ENCODE peak calls at places on chromosomes 3 and 15, in five cellular contexts. U is lung, R is adrenal gland, O is Peyer's patch, F is heart right ventricle. T is an unnamed sample. For H3K4me1, the result is how much of the 10 kb centered on the place peaks cover.

GRCh38 chr3:129892857-129893615 is 475 bp downstream of the TMCC1 start:
- DNase-seq in U (peak), R (peak), O (no peak), F (peak), T (no peak)

GRCh38 chr3:143901105-143901504 is 52.8 kb upstream of the SLC9A9 start:
- DNase-seq in U (no peak), R (no peak), O (no peak), F (no peak), T (no peak)

GRCh38 chr15:80999623-81000036 is 1.1 kb upstream of the TLNRD1 start:
- DNase-seq in U (no peak), R (no peak), O (peak), F (no peak), T (no peak)

GRCh38 chr3:106048946-106049481 is 180.2 kb upstream of the CBLB start:
- DNase-seq in U (no peak), R (no peak), O (no peak), F (no peak), T (no peak)

GRCh38 chr3:14001136-14001535 is 121.3 kb upstream of the WNT7A start:
- DNase-seq in U (no peak), R (no peak), O (no peak), F (no peak), T (no peak)

GRCh38 chr3:184738982-184739381 is 27.1 kb upstream of the MAGEF1 start:
- DNase-seq in U (no peak), R (peak), O (no peak), F (no peak), T (no peak)

GRCh38 chr3:32569540-32570425 is 875 bp downstream of the DYNC1LI1 start:
- DNase-seq in U (peak), R (peak), O (peak), F (peak), T (peak)

GRCh38 chr3:191972714-191973398 is 511.9 kb downstream of the PYDC2 start:
- DNase-seq in U (no peak), R (no peak), O (no peak), F (no peak), T (no peak)

GRCh38 chr15:68220489-68220888 is 9.0 kb downstream of the CLN6 start:
- DNase-seq in U (no peak), R (no peak), O (no peak), F (no peak), T (no peak)

GRCh38 chr3:14497321-14497720 is 42.8 kb downstream of the GRIP2 start:
- DNase-seq in U (no peak), R (no peak), O (peak), F (no peak), T (no peak)

DNA sequence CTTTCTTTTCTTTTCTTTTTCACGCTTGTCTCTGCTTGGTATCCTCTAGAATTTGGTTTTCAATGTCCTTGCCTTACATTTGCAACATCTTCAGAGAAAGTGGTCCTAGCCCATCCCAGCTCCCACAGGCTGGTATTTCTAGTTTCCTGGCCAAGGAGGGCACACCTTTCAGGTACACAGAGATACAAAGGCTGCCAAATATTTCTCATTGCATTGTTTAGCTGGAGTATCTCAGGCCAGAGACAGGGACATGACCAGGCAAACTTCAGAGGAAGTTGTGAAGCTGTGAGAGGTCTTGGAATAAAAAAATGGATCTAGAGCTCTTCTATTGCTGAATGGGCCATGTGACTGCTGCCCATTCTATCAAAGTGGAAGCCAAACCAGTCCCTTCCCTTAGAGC is 68.9 kb downstream of the BDH1 start:
- DNase-seq in U (no peak), R (no peak), O (no peak), F (no peak), T (no peak)
- H3K4me1 ChIP-seq in U (under half), R (under half), O (under half), F (under half), T (under half)

GRCh38 chr3:58038675-58039302 is 30.6 kb downstream of the FLNB start:
- DNase-seq in U (no peak), R (no peak), O (no peak), F (no peak), T (no peak)
- H3K4me3 ChIP-seq in U (no peak), R (no peak), O (no peak), F (no peak), T (no peak)

GRCh38 chr3:31213869-31214486 is 318.7 kb upstream of the STT3B start:
- DNase-seq in U (no peak), R (no peak), O (no peak), F (no peak), T (no peak)

GRCh38 chr3:31204026-31204795 is 309.8 kb upstream of the GADL1 start:
- DNase-seq in U (no peak), R (no peak), O (no peak), F (no peak), T (no peak)

GRCh38 chr3:31210068-31210650 is 315.7 kb upstream of the GADL1 start:
- DNase-seq in U (no peak), R (no peak), O (no peak), F (no peak), T (no peak)
- TF ChIP-seq CTCF in U (no peak), R (no peak), O (no peak), F (no peak), T (no peak)

GRCh38 chr3:168089179-168089771 is 6.4 kb downstream of the GOLIM4 start:
- DNase-seq in U (no peak), R (no peak), O (no peak), F (no peak), T (no peak)

GRCh38 chr3:168090306-168091085 is 5.2 kb downstream of the GOLIM4 start:
- DNase-seq in U (no peak), R (no peak), O (no peak), F (no peak), T (no peak)

GRCh38 chr3:168093229-168093628 is 2.5 kb downstream of the GOLIM4 start:
- DNase-seq in U (no peak), R (no peak), O (no peak), F (no peak), T (no peak)

GRCh38 chr3:168091961-168092360 is 3.8 kb downstream of the GOLIM4 start:
- DNase-seq in U (no peak), R (no peak), O (no peak), F (no peak), T (no peak)

DNA sequence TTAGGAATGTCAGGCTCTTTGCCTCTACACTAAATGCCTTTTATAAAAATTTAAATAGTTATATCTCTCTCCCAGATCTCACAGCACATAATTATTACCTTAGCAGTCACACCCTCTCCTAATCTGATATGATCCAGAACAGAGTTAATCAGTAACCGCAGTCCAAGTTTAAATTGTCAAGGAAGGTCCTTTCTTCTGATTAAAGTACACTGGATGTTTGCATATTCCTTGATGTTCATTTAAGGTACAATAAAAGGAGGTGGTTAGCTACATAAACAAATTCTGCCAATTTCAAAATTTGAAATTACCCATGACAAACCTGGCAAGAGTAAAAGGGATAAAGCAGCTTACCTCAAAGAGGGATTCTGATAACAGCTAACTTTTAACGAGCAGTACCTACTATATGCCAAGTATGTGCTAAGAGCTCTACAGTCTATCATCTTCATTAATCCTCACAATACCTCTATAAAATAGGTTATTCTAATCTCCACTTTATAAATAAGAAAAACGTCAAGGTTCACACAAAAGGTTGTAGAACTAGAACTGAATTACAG is 4.3 kb downstream of the GOLIM4 start:
- DNase-seq in U (no peak), R (no peak), O (no peak), F (no peak), T (no peak)
- H3K4me1 ChIP-seq in U (under half), R (under half), O (under half), F (under half), T (under half)

DNA sequence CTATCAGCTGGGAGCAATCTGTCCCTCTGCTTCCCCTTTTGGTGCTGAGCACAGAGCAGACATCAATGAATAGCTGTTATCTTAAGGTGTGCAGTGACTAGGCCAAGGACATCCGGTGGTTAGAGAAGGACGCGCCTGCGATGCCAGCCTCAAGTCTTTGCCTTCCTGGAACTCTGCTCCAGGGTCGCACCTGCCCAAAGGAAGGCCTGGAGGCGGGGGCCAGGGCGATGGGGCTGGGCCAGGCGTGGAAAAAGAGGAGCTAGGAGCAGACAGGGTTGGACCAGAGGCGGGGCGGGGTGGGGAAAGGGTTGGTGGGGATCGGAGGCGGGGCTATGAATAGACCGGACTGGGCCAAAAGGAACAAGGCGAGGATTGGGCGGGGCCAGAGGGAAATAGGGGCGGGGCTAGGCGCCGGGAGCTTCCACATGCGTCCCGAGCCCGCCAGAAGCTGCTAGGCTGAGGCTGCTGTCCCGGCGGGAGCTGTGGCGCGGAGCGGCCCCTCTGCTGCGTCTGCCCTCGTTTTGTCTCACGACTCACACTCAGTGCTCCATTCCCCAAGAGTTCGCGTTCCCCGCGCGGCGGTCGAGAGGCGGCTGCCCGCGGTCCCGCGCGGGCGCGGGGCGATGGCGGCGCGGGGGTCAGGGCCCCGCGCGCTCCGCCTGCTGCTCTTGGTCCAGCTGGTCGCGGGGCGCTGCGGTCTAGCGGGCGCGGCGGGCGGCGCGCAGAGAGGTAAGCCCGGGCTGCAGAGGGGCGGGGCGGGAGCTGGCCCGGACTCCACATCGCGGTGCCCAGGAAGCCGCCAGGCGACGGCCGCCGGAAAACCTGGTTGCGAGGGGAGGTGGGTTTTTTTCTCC is at the start of gene CHRNA5:
- DNase-seq in U (peak), R (peak), O (peak), F (peak), T (peak)
- H3K4me3 ChIP-seq in U (peak), R (peak), O (peak), F (peak), T (peak)

DNA sequence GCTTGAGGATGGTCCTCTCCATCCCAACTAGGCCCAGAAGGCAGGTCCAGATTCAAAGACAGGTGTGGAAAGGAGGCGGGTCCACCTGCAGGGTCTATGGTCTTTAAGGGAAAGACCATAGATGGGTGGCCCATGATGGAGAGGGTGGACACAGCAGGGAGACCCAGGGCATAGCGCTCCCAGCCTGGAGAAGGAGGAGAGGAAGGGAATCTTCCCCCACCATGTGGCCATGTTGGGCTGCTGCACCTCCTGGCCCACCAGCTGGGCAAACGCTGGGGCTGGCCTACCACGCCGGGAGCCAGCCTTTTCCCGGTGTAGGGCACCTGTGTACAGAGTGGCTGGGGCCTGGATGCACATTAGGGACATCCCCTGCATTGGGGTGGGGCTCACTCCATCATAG is 265.2 kb upstream of the TLE3 start:
- DNase-seq in U (no peak), R (peak), O (no peak), F (no peak), T (peak)
- TF ChIP-seq CTCF in U (peak), R (peak), O (peak), F (peak), T (peak)

GRCh38 chr3:63911901-63912767 is at the start of gene SCAANT1:
- DNase-seq in U (peak), R (peak), O (peak), F (peak), T (peak)

GRCh38 chr3:63912768-63913588 is 795 bp upstream of the SCAANT1 start:
- DNase-seq in U (peak), R (peak), O (peak), F (peak), T (peak)

GRCh38 chr3:63911395-63911900 is 735 bp downstream of the SCAANT1 start:
- DNase-seq in U (no peak), R (no peak), O (no peak), F (no peak), T (no peak)

GRCh38 chr3:63910873-63911272 is 1.3 kb downstream of the SCAANT1 start:
- DNase-seq in U (no peak), R (no peak), O (no peak), F (no peak), T (no peak)

GRCh38 chr3:63914312-63914711 is 2.1 kb upstream of the SCAANT1 start:
- DNase-seq in U (peak), R (no peak), O (no peak), F (peak), T (peak)
- H3K4me1 ChIP-seq in U (under half), R (under half), O (under half), F (under half), T (under half)